ENCODE peak calls at places on chromosome 1, in eight cellular contexts. One of them, this sample, is unnamed.

GRCh38 chr1:185404864-185405568 is 88.0 kb upstream of the IVNS1ABP start:
- DNase-seq in naive thymus-derived CD4-positive, alpha-beta T cell: no peak
- DNase-seq in prostate gland: no peak
- DNase-seq in NT2/D1: no peak
- DNase-seq in SJSA1: no peak
- DNase-seq in transverse colon: no peak
- DNase-seq in cardiac muscle cell: no peak
- DNase-seq in CD4-positive, CD25-positive, alpha-beta regulatory T cell: no peak
- DNase-seq in this sample: no peak

GRCh38 chr1:41681331-41682136 is 197.1 kb upstream of the EDN2 start:
- DNase-seq in naive thymus-derived CD4-positive, alpha-beta T cell: no peak
- DNase-seq in prostate gland: no peak
- DNase-seq in NT2/D1: no peak
- DNase-seq in SJSA1: no peak
- DNase-seq in transverse colon: no peak
- DNase-seq in cardiac muscle cell: no peak
- DNase-seq in CD4-positive, CD25-positive, alpha-beta regulatory T cell: no peak
- DNase-seq in this sample: no peak

GRCh38 chr1:87977145-87977544 is 648.5 kb downstream of the LMO4 start:
- DNase-seq in naive thymus-derived CD4-positive, alpha-beta T cell: no peak
- DNase-seq in prostate gland: no peak
- DNase-seq in NT2/D1: no peak
- DNase-seq in SJSA1: no peak
- DNase-seq in transverse colon: no peak
- DNase-seq in cardiac muscle cell: no peak
- DNase-seq in CD4-positive, CD25-positive, alpha-beta regulatory T cell: no peak
- DNase-seq in this sample: no peak

GRCh38 chr1:37482796-37483744 is 8.7 kb downstream of the ZC3H12A start:
- DNase-seq in naive thymus-derived CD4-positive, alpha-beta T cell: no peak
- DNase-seq in prostate gland: no peak
- DNase-seq in NT2/D1: no peak
- DNase-seq in SJSA1: no peak
- DNase-seq in transverse colon: peak; percentile 13
- DNase-seq in cardiac muscle cell: no peak
- DNase-seq in CD4-positive, CD25-positive, alpha-beta regulatory T cell: no peak
- DNase-seq in this sample: no peak

GRCh38 chr1:155326659-155327058 is 6.0 kb downstream of the RUSC1 start:
- DNase-seq in naive thymus-derived CD4-positive, alpha-beta T cell: no peak
- DNase-seq in prostate gland: no peak
- DNase-seq in NT2/D1: no peak
- DNase-seq in SJSA1: no peak
- DNase-seq in transverse colon: no peak
- DNase-seq in cardiac muscle cell: no peak
- DNase-seq in CD4-positive, CD25-positive, alpha-beta regulatory T cell: no peak
- DNase-seq in this sample: no peak

GRCh38 chr1:234597894-234598293 is 12.1 kb downstream of the IRF2BP2 start:
- DNase-seq in naive thymus-derived CD4-positive, alpha-beta T cell: peak; percentile 61
- DNase-seq in prostate gland: no peak
- DNase-seq in NT2/D1: no peak
- DNase-seq in SJSA1: no peak
- DNase-seq in transverse colon: peak; percentile 74
- DNase-seq in cardiac muscle cell: no peak
- DNase-seq in CD4-positive, CD25-positive, alpha-beta regulatory T cell: peak; percentile 73
- DNase-seq in this sample: peak; percentile 24

GRCh38 chr1:219792337-219793021 is 135.9 kb downstream of the SLC30A10 start:
- DNase-seq in naive thymus-derived CD4-positive, alpha-beta T cell: no peak
- DNase-seq in prostate gland: no peak
- DNase-seq in NT2/D1: no peak
- DNase-seq in SJSA1: no peak
- DNase-seq in transverse colon: no peak
- DNase-seq in cardiac muscle cell: peak; percentile 70
- DNase-seq in CD4-positive, CD25-positive, alpha-beta regulatory T cell: no peak
- DNase-seq in this sample: no peak

GRCh38 chr1:245585252-245585959 is 430.6 kb downstream of the KIF26B start:
- DNase-seq in naive thymus-derived CD4-positive, alpha-beta T cell: no peak
- DNase-seq in prostate gland: no peak
- DNase-seq in NT2/D1: no peak
- DNase-seq in SJSA1: no peak
- DNase-seq in transverse colon: no peak
- DNase-seq in cardiac muscle cell: no peak
- DNase-seq in CD4-positive, CD25-positive, alpha-beta regulatory T cell: no peak
- DNase-seq in this sample: no peak

GRCh38 chr1:31095298-31095981 is 29.9 kb upstream of the PUM1 start:
- DNase-seq in naive thymus-derived CD4-positive, alpha-beta T cell: no peak
- DNase-seq in prostate gland: no peak
- DNase-seq in NT2/D1: no peak
- DNase-seq in SJSA1: no peak
- DNase-seq in transverse colon: no peak
- DNase-seq in cardiac muscle cell: no peak
- DNase-seq in CD4-positive, CD25-positive, alpha-beta regulatory T cell: no peak
- DNase-seq in this sample: no peak

GRCh38 chr1:24828183-24828886 is 83.1 kb downstream of the CLIC4 start:
- DNase-seq in naive thymus-derived CD4-positive, alpha-beta T cell: no peak
- DNase-seq in prostate gland: no peak
- DNase-seq in NT2/D1: no peak
- DNase-seq in SJSA1: no peak
- DNase-seq in transverse colon: no peak
- DNase-seq in cardiac muscle cell: no peak
- DNase-seq in CD4-positive, CD25-positive, alpha-beta regulatory T cell: no peak
- DNase-seq in this sample: no peak
- H3K36me3 ChIP-seq in naive thymus-derived CD4-positive, alpha-beta T cell: no peaks in the 10 kb centered on the region
- H3K36me3 ChIP-seq in prostate gland: no peaks in the 10 kb centered on the region
- H3K36me3 ChIP-seq in NT2/D1: peaks cover 25% of the 10 kb centered on the region
- H3K36me3 ChIP-seq in SJSA1: peaks cover 37% of the 10 kb centered on the region
- H3K36me3 ChIP-seq in transverse colon: no peaks in the 10 kb centered on the region
- H3K36me3 ChIP-seq in cardiac muscle cell: peaks cover 6% of the 10 kb centered on the region
- H3K36me3 ChIP-seq in CD4-positive, CD25-positive, alpha-beta regulatory T cell: no peaks in the 10 kb centered on the region
- H3K36me3 ChIP-seq in this sample: no peaks in the 10 kb centered on the region

GRCh38 chr1:111594128-111594693 is 25.4 kb upstream of the RAP1A start:
- DNase-seq in naive thymus-derived CD4-positive, alpha-beta T cell: no peak
- DNase-seq in prostate gland: no peak
- DNase-seq in NT2/D1: no peak
- DNase-seq in SJSA1: no peak
- DNase-seq in transverse colon: no peak
- DNase-seq in cardiac muscle cell: no peak
- DNase-seq in CD4-positive, CD25-positive, alpha-beta regulatory T cell: no peak
- DNase-seq in this sample: no peak

GRCh38 chr1:111593403-111594127 is 26.0 kb upstream of the RAP1A start:
- DNase-seq in naive thymus-derived CD4-positive, alpha-beta T cell: no peak
- DNase-seq in prostate gland: no peak
- DNase-seq in NT2/D1: no peak
- DNase-seq in SJSA1: no peak
- DNase-seq in transverse colon: no peak
- DNase-seq in cardiac muscle cell: no peak
- DNase-seq in CD4-positive, CD25-positive, alpha-beta regulatory T cell: no peak
- DNase-seq in this sample: no peak

GRCh38 chr1:111595807-111596206 is 23.8 kb upstream of the RAP1A start:
- DNase-seq in naive thymus-derived CD4-positive, alpha-beta T cell: no peak
- DNase-seq in prostate gland: no peak
- DNase-seq in NT2/D1: no peak
- DNase-seq in SJSA1: no peak
- DNase-seq in transverse colon: no peak
- DNase-seq in cardiac muscle cell: no peak
- DNase-seq in CD4-positive, CD25-positive, alpha-beta regulatory T cell: no peak
- DNase-seq in this sample: no peak

GRCh38 chr1:111592389-111593361 is 26.9 kb upstream of the RAP1A start:
- DNase-seq in naive thymus-derived CD4-positive, alpha-beta T cell: peak; percentile 62
- DNase-seq in prostate gland: peak; percentile 82
- DNase-seq in NT2/D1: no peak
- DNase-seq in SJSA1: peak; percentile 85
- DNase-seq in transverse colon: peak; percentile 85
- DNase-seq in cardiac muscle cell: peak; percentile 72
- DNase-seq in CD4-positive, CD25-positive, alpha-beta regulatory T cell: peak; percentile 66
- DNase-seq in this sample: peak; percentile 61

DNA sequence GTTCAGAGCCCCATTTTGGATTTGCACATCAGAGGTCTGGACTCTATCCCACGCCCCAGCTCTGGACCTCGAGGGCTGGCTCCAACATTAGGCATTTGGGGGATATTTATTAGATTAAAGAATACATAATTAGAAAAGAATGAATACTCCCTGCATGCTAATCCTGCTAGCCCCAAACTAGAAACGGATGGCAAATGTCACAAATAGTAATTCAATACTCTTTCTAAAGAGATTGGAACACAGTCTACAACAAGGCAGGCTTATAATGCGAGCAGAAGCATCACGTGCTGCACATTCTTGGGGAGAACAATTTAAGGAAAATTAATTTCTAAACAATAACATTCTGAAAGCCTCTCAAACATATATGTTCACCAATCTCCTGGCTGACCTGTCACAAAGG is 27.6 kb upstream of the RAP1A start:
- DNase-seq in naive thymus-derived CD4-positive, alpha-beta T cell: no peak
- DNase-seq in prostate gland: no peak
- DNase-seq in NT2/D1: no peak
- DNase-seq in SJSA1: no peak
- DNase-seq in transverse colon: no peak
- DNase-seq in cardiac muscle cell: peak; percentile 12
- DNase-seq in CD4-positive, CD25-positive, alpha-beta regulatory T cell: no peak
- DNase-seq in this sample: no peak
- H3K4me1 ChIP-seq in naive thymus-derived CD4-positive, alpha-beta T cell: peaks cover 48% of the 10 kb centered on the region
- H3K4me1 ChIP-seq in prostate gland: peaks cover 8% of the 10 kb centered on the region
- H3K4me1 ChIP-seq in NT2/D1: no peaks in the 10 kb centered on the region
- H3K4me1 ChIP-seq in SJSA1: peaks cover 20% of the 10 kb centered on the region
- H3K4me1 ChIP-seq in transverse colon: peaks cover 22% of the 10 kb centered on the region
- H3K4me1 ChIP-seq in cardiac muscle cell: peaks cover 29% of the 10 kb centered on the region
- H3K4me1 ChIP-seq in CD4-positive, CD25-positive, alpha-beta regulatory T cell: peaks cover 59% of the 10 kb centered on the region
- H3K4me1 ChIP-seq in this sample: peaks cover 48% of the 10 kb centered on the region

DNA sequence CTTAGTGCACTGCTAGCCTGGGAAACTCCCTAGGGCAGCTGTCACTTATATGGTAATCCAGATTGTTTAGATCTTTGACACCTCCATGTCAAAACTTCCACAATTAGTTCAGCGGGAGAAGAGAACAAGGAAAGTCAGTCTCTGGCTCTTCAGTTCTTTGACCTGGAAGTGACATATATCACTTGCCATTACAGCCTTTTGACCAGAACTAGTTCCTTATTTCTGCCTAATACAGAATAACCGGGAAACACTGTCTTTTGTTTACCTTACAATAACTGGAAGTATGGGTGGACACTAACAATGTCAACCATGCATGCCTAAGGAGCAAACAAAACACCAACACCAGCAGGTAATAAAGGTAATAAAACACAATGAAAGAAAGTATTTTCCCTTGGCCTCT is 68.3 kb downstream of the C4BPA start:
- DNase-seq in naive thymus-derived CD4-positive, alpha-beta T cell: no peak
- DNase-seq in prostate gland: no peak
- DNase-seq in NT2/D1: no peak
- DNase-seq in SJSA1: no peak
- DNase-seq in transverse colon: no peak
- DNase-seq in cardiac muscle cell: no peak
- DNase-seq in CD4-positive, CD25-positive, alpha-beta regulatory T cell: no peak
- DNase-seq in this sample: no peak
- H3K36me3 ChIP-seq in naive thymus-derived CD4-positive, alpha-beta T cell: no peaks in the 10 kb centered on the region
- H3K36me3 ChIP-seq in prostate gland: no peaks in the 10 kb centered on the region
- H3K36me3 ChIP-seq in NT2/D1: no peaks in the 10 kb centered on the region
- H3K36me3 ChIP-seq in SJSA1: no peaks in the 10 kb centered on the region
- H3K36me3 ChIP-seq in transverse colon: no peaks in the 10 kb centered on the region
- H3K36me3 ChIP-seq in cardiac muscle cell: no peaks in the 10 kb centered on the region
- H3K36me3 ChIP-seq in CD4-positive, CD25-positive, alpha-beta regulatory T cell: no peaks in the 10 kb centered on the region
- H3K36me3 ChIP-seq in this sample: no peaks in the 10 kb centered on the region

GRCh38 chr1:157646144-157646543 is 48.3 kb upstream of the FCRL4 start:
- DNase-seq in naive thymus-derived CD4-positive, alpha-beta T cell: no peak
- DNase-seq in prostate gland: no peak
- DNase-seq in NT2/D1: no peak
- DNase-seq in SJSA1: no peak
- DNase-seq in transverse colon: no peak
- DNase-seq in cardiac muscle cell: no peak
- DNase-seq in CD4-positive, CD25-positive, alpha-beta regulatory T cell: no peak
- DNase-seq in this sample: no peak

GRCh38 chr1:157653494-157653873 is 47.1 kb downstream of the FCRL3 start:
- DNase-seq in naive thymus-derived CD4-positive, alpha-beta T cell: no peak
- DNase-seq in prostate gland: no peak
- DNase-seq in NT2/D1: no peak
- DNase-seq in SJSA1: no peak
- DNase-seq in transverse colon: no peak
- DNase-seq in cardiac muscle cell: no peak
- DNase-seq in CD4-positive, CD25-positive, alpha-beta regulatory T cell: no peak
- DNase-seq in this sample: no peak

GRCh38 chr1:157652859-157653493 is 47.6 kb downstream of the FCRL3 start:
- DNase-seq in naive thymus-derived CD4-positive, alpha-beta T cell: no peak
- DNase-seq in prostate gland: no peak
- DNase-seq in NT2/D1: no peak
- DNase-seq in SJSA1: no peak
- DNase-seq in transverse colon: no peak
- DNase-seq in cardiac muscle cell: no peak
- DNase-seq in CD4-positive, CD25-positive, alpha-beta regulatory T cell: no peak
- DNase-seq in this sample: no peak

GRCh38 chr1:157648317-157648716 is 50.4 kb upstream of the FCRL4 start:
- DNase-seq in naive thymus-derived CD4-positive, alpha-beta T cell: no peak
- DNase-seq in prostate gland: no peak
- DNase-seq in NT2/D1: no peak
- DNase-seq in SJSA1: no peak
- DNase-seq in transverse colon: no peak
- DNase-seq in cardiac muscle cell: no peak
- DNase-seq in CD4-positive, CD25-positive, alpha-beta regulatory T cell: no peak
- DNase-seq in this sample: no peak
- H3K4me1 ChIP-seq in naive thymus-derived CD4-positive, alpha-beta T cell: no peaks in the 10 kb centered on the region
- H3K4me1 ChIP-seq in prostate gland: no peaks in the 10 kb centered on the region
- H3K4me1 ChIP-seq in NT2/D1: no peaks in the 10 kb centered on the region
- H3K4me1 ChIP-seq in SJSA1: no peaks in the 10 kb centered on the region
- H3K4me1 ChIP-seq in transverse colon: no peaks in the 10 kb centered on the region
- H3K4me1 ChIP-seq in cardiac muscle cell: no peaks in the 10 kb centered on the region
- H3K4me1 ChIP-seq in CD4-positive, CD25-positive, alpha-beta regulatory T cell: peaks cover 4% of the 10 kb centered on the region
- H3K4me1 ChIP-seq in this sample: no peaks in the 10 kb centered on the region

DNA sequence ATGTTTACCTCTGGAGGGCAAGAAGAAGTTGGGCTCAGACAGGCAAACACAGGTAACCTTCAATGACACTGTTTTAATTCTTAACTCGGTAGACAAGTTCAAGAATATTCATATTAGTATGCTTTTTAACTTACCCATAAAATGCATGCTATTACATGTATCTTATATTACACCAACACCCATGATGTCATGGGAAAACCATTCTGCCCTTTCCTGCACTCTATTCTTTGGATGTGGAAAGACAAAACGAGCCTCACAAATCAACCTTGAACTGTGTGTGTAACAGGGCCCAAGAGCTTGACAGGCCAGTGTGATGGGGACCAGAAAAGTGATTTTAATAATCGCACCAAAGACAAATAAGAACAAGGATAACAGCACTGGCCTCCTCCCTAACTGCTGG is 22.6 kb upstream of the RAP1GAP start:
- DNase-seq in naive thymus-derived CD4-positive, alpha-beta T cell: no peak
- DNase-seq in prostate gland: no peak
- DNase-seq in NT2/D1: no peak
- DNase-seq in SJSA1: no peak
- DNase-seq in transverse colon: no peak
- DNase-seq in cardiac muscle cell: no peak
- DNase-seq in CD4-positive, CD25-positive, alpha-beta regulatory T cell: no peak
- DNase-seq in this sample: no peak
- H3K36me3 ChIP-seq in naive thymus-derived CD4-positive, alpha-beta T cell: peaks cover 12% of the 10 kb centered on the region
- H3K36me3 ChIP-seq in prostate gland: no peaks in the 10 kb centered on the region
- H3K36me3 ChIP-seq in NT2/D1: peaks cover 60% of the 10 kb centered on the region
- H3K36me3 ChIP-seq in SJSA1: peaks cover 80% of the 10 kb centered on the region
- H3K36me3 ChIP-seq in transverse colon: no peaks in the 10 kb centered on the region
- H3K36me3 ChIP-seq in cardiac muscle cell: peaks cover 37% of the 10 kb centered on the region
- H3K36me3 ChIP-seq in CD4-positive, CD25-positive, alpha-beta regulatory T cell: peaks cover 73% of the 10 kb centered on the region
- H3K36me3 ChIP-seq in this sample: peaks cover 51% of the 10 kb centered on the region